ENCODE peak calls at places on chromosome 2, in nine cellular contexts. One of them, this sample, is unnamed. For H3K4me1, the result is how much of the 10 kb centered on the place peaks cover.

GRCh38 chr2:62038980-62039771 is 133.7 kb downstream of the COMMD1 start:
- DNase-seq in K562: peak
- DNase-seq in upper lobe of left lung: peak
- DNase-seq in HepG2: no peak
- DNase-seq in H1: no peak
- DNase-seq in tibial nerve: no peak
- DNase-seq in transverse colon: no peak
- DNase-seq in ovary: no peak
- DNase-seq in A549: no peak
- DNase-seq in this sample: no peak

GRCh38 chr2:179376881-179377280 is 112.2 kb upstream of the SESTD1 start:
- DNase-seq in H1: no peak
- DNase-seq in A549: no peak
- DNase-seq in tibial nerve: no peak
- DNase-seq in HepG2: no peak
- DNase-seq in K562: no peak
- DNase-seq in upper lobe of left lung: no peak
- DNase-seq in transverse colon: no peak
- DNase-seq in ovary: no peak
- DNase-seq in this sample: no peak

GRCh38 chr2:44825702-44826101 is 115.8 kb upstream of the SIX3 start:
- DNase-seq in K562: no peak
- DNase-seq in transverse colon: peak
- DNase-seq in H1: no peak
- DNase-seq in ovary: no peak
- DNase-seq in upper lobe of left lung: no peak
- DNase-seq in A549: no peak
- DNase-seq in HepG2: no peak
- DNase-seq in tibial nerve: no peak
- DNase-seq in this sample: no peak

GRCh38 chr2:166765141-166765540 is 123.1 kb upstream of the XIRP2 start:
- DNase-seq in H1: peak
- DNase-seq in HepG2: no peak
- DNase-seq in tibial nerve: no peak
- DNase-seq in ovary: no peak
- DNase-seq in transverse colon: no peak
- DNase-seq in K562: no peak
- DNase-seq in upper lobe of left lung: no peak
- DNase-seq in A549: no peak
- DNase-seq in this sample: no peak

GRCh38 chr2:233556756-233557736 is 9.5 kb downstream of the USP40 start:
- DNase-seq in K562: no peak
- DNase-seq in tibial nerve: no peak
- DNase-seq in A549: peak
- DNase-seq in H1: no peak
- DNase-seq in HepG2: no peak
- DNase-seq in upper lobe of left lung: peak
- DNase-seq in transverse colon: no peak
- DNase-seq in ovary: no peak
- DNase-seq in this sample: no peak

GRCh38 chr2:22521620-22522019 is 863.4 kb upstream of the KLHL29 start:
- DNase-seq in ovary: no peak
- DNase-seq in upper lobe of left lung: no peak
- DNase-seq in K562: no peak
- DNase-seq in HepG2: no peak
- DNase-seq in transverse colon: no peak
- DNase-seq in A549: no peak
- DNase-seq in tibial nerve: no peak
- DNase-seq in H1: no peak
- DNase-seq in this sample: no peak

GRCh38 chr2:191303349-191304005 is 58.3 kb downstream of the MYO1B start:
- DNase-seq in transverse colon: no peak
- DNase-seq in K562: no peak
- DNase-seq in ovary: no peak
- DNase-seq in HepG2: peak
- DNase-seq in A549: no peak
- DNase-seq in tibial nerve: no peak
- DNase-seq in upper lobe of left lung: no peak
- DNase-seq in H1: no peak
- DNase-seq in this sample: no peak

GRCh38 chr2:39519886-39520285 is 82.8 kb upstream of the MAP4K3 start:
- DNase-seq in transverse colon: no peak
- DNase-seq in K562: no peak
- DNase-seq in upper lobe of left lung: no peak
- DNase-seq in A549: no peak
- DNase-seq in H1: no peak
- DNase-seq in HepG2: no peak
- DNase-seq in tibial nerve: no peak
- DNase-seq in ovary: no peak
- DNase-seq in this sample: no peak

GRCh38 chr2:85734015-85734414 is 19.8 kb upstream of the ATOH8 start:
- DNase-seq in H1: no peak
- DNase-seq in ovary: no peak
- DNase-seq in upper lobe of left lung: no peak
- DNase-seq in K562: no peak
- DNase-seq in HepG2: no peak
- DNase-seq in A549: no peak
- DNase-seq in tibial nerve: no peak
- DNase-seq in transverse colon: no peak
- DNase-seq in this sample: no peak

GRCh38 chr2:62304429-62305417 is 108.8 kb downstream of the B3GNT2 start:
- DNase-seq in HepG2: peak
- DNase-seq in K562: peak
- DNase-seq in H1: no peak
- DNase-seq in ovary: peak
- DNase-seq in upper lobe of left lung: peak
- DNase-seq in A549: no peak
- DNase-seq in transverse colon: peak
- DNase-seq in tibial nerve: no peak
- DNase-seq in this sample: peak

GRCh38 chr2:21467910-21468309 is 344.1 kb downstream of the TDRD15 start:
- DNase-seq in upper lobe of left lung: no peak
- DNase-seq in HepG2: no peak
- DNase-seq in ovary: no peak
- DNase-seq in H1: no peak
- DNase-seq in tibial nerve: no peak
- DNase-seq in K562: no peak
- DNase-seq in transverse colon: no peak
- DNase-seq in A549: no peak
- DNase-seq in this sample: no peak

GRCh38 chr2:144151405-144151804 is 368.5 kb downstream of the ZEB2 start:
- DNase-seq in ovary: no peak
- DNase-seq in transverse colon: no peak
- DNase-seq in A549: no peak
- DNase-seq in K562: peak
- DNase-seq in HepG2: no peak
- DNase-seq in H1: no peak
- DNase-seq in upper lobe of left lung: no peak
- DNase-seq in tibial nerve: no peak
- DNase-seq in this sample: no peak

GRCh38 chr2:144143294-144144092 is 376.4 kb downstream of the ZEB2 start:
- DNase-seq in HepG2: no peak
- DNase-seq in A549: no peak
- DNase-seq in transverse colon: no peak
- DNase-seq in H1: no peak
- DNase-seq in K562: no peak
- DNase-seq in tibial nerve: no peak
- DNase-seq in upper lobe of left lung: no peak
- DNase-seq in ovary: no peak
- DNase-seq in this sample: no peak

GRCh38 chr2:144151877-144152276 is 368.0 kb downstream of the ZEB2 start:
- DNase-seq in transverse colon: no peak
- DNase-seq in upper lobe of left lung: no peak
- DNase-seq in K562: peak
- DNase-seq in ovary: no peak
- DNase-seq in H1: no peak
- DNase-seq in A549: no peak
- DNase-seq in tibial nerve: no peak
- DNase-seq in HepG2: no peak
- DNase-seq in this sample: no peak

GRCh38 chr2:144152817-144153271 is 367.1 kb downstream of the ZEB2 start:
- DNase-seq in HepG2: no peak
- DNase-seq in ovary: no peak
- DNase-seq in A549: no peak
- DNase-seq in transverse colon: no peak
- DNase-seq in upper lobe of left lung: no peak
- DNase-seq in H1: no peak
- DNase-seq in K562: peak
- DNase-seq in tibial nerve: no peak
- DNase-seq in this sample: no peak

GRCh38 chr2:144147356-144147755 is 372.6 kb downstream of the ZEB2 start:
- DNase-seq in ovary: no peak
- DNase-seq in transverse colon: no peak
- DNase-seq in upper lobe of left lung: no peak
- DNase-seq in HepG2: no peak
- DNase-seq in H1: no peak
- DNase-seq in tibial nerve: no peak
- DNase-seq in A549: no peak
- DNase-seq in K562: no peak
- DNase-seq in this sample: no peak
- H3K4me1 ChIP-seq in ovary: under half
- H3K4me1 ChIP-seq in transverse colon: under half
- H3K4me1 ChIP-seq in upper lobe of left lung: under half
- H3K4me1 ChIP-seq in HepG2: under half
- H3K4me1 ChIP-seq in H1: under half
- H3K4me1 ChIP-seq in tibial nerve: under half
- H3K4me1 ChIP-seq in A549: under half
- H3K4me1 ChIP-seq in K562: under half
- H3K4me1 ChIP-seq in this sample: under half

GRCh38 chr2:70089946-70090523 is 2.8 kb downstream of the PCBP1 start:
- DNase-seq in ovary: no peak
- DNase-seq in transverse colon: no peak
- DNase-seq in tibial nerve: no peak
- DNase-seq in K562: no peak
- DNase-seq in HepG2: no peak
- DNase-seq in H1: no peak
- DNase-seq in A549: no peak
- DNase-seq in upper lobe of left lung: no peak
- DNase-seq in this sample: no peak
- TF ChIP-seq POLR2A in ovary: no peak
- TF ChIP-seq POLR2A in transverse colon: no peak
- TF ChIP-seq POLR2A in tibial nerve: no peak
- TF ChIP-seq POLR2A in K562: peak
- TF ChIP-seq POLR2A in HepG2: peak
- TF ChIP-seq POLR2A in H1: no peak
- TF ChIP-seq POLR2A in A549: no peak
- TF ChIP-seq POLR2A in upper lobe of left lung: no peak
- TF ChIP-seq POLR2A in this sample: no peak

DNA sequence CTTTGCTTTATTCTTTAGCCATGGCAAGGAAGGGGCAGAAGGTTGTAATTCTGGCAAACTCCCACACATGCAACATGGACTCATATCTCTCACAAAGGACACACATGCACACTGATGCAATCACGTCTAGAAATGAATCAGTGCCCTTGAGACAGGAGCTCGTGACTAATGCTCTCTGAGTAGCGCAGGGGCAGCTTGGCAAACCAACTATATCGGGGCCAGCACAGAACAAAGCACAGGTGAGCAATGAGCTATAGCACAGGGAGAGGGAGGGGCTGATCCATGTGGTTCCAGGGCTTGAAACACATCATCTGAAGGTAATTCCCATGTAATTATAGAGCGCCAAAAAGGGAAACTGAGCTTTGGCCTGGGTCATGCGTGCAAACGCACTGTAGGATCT is 165.2 kb upstream of the KLF7 start:
- DNase-seq in transverse colon: no peak
- DNase-seq in upper lobe of left lung: peak
- DNase-seq in tibial nerve: no peak
- DNase-seq in A549: peak
- DNase-seq in H1: no peak
- DNase-seq in K562: peak
- DNase-seq in ovary: peak
- DNase-seq in HepG2: no peak
- DNase-seq in this sample: peak
- TF ChIP-seq EP300 in transverse colon: no peak
- TF ChIP-seq EP300 in upper lobe of left lung: no peak
- TF ChIP-seq EP300 in tibial nerve: peak
- TF ChIP-seq EP300 in A549: peak
- TF ChIP-seq EP300 in H1: no peak
- TF ChIP-seq EP300 in K562: no peak
- TF ChIP-seq EP300 in ovary: no peak
- TF ChIP-seq EP300 in HepG2: no peak
- TF ChIP-seq EP300 in this sample: no peak

DNA sequence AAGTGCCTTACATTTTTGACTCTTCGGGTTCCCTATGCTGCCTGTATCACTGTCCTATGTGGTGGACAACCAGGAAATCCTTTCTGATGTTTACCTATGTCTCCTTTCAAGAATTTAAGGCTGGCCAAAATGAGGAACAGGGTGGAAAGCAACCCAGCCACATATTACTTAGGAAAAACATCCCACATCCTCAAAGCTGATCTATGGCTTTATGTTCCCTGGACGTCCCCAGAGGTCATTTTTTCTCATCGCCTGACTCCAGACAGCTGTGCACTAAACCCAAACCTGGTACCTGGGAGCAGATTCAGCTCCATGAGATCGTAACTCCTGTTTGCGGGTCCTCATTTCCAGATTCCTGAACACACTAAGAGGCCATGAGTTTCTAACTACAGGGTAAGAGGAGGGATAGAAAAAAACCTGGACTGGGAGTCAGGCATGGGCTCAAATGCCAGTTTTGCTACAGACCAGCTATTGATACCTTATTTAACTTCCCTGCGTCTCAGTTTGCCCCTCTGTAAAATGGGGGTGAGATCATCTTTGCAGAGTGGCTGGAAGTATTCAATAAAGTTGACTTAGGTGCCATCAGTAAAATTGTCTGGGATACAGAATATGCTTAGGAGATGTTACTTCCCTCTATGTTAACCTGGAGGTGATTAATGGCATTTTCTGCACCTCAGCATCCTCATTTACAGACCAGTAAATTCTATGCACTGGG is 70.8 kb downstream of the TNS1 start:
- DNase-seq in K562: no peak
- DNase-seq in tibial nerve: no peak
- DNase-seq in transverse colon: no peak
- DNase-seq in H1: no peak
- DNase-seq in A549: no peak
- DNase-seq in ovary: no peak
- DNase-seq in HepG2: no peak
- DNase-seq in upper lobe of left lung: no peak
- DNase-seq in this sample: no peak
- H3K4me1 ChIP-seq in K562: under half
- H3K4me1 ChIP-seq in tibial nerve: half or more
- H3K4me1 ChIP-seq in transverse colon: half or more
- H3K4me1 ChIP-seq in H1: under half
- H3K4me1 ChIP-seq in A549: half or more
- H3K4me1 ChIP-seq in ovary: half or more
- H3K4me1 ChIP-seq in HepG2: half or more
- H3K4me1 ChIP-seq in upper lobe of left lung: half or more
- H3K4me1 ChIP-seq in this sample: half or more